ENCODE peak calls at places on chromosomes 4 and X, in six cellular contexts. F, H, O, C, R and J are unnamed samples.

GRCh38 chr4:107997001-107997788 is 7.5 kb downstream of the HADH start:
- DNase-seq in O (peak; percentile 29), R (peak; percentile 51), F (no peak), H (no peak), C (no peak), J (no peak)

GRCh38 chr4:122747883-122748282 is 15.4 kb downstream of the BBS12 start:
- DNase-seq in R (no peak), F (no peak), C (no peak), H (no peak), O (no peak), J (no peak)

GRCh38 chrX:114906978-114907510 is 110.4 kb downstream of the IL13RA2 start:
- DNase-seq in R (no peak), F (no peak), O (no peak), C (no peak), H (peak; percentile 5), J (peak; percentile 65)

GRCh38 chr4:10006604-10007435 is 14.5 kb downstream of the SLC2A9 start:
- DNase-seq in H (no peak), F (peak; percentile 22), C (no peak), O (no peak), R (peak; percentile 38), J (no peak)

GRCh38 chr4:183422962-183423653 is 21.3 kb upstream of the CDKN2AIP start:
- DNase-seq in H (no peak), C (no peak), R (no peak), F (peak; percentile 29), O (no peak), J (no peak)

GRCh38 chrX:3576886-3577516 is 136.4 kb downstream of the PRKX start:
- DNase-seq in R (no peak), F (no peak), H (no peak), O (peak; percentile 54), C (no peak), J (no peak)

GRCh38 chrX:11239230-11239629 is 54.0 kb upstream of the AMELX start:
- DNase-seq in R (no peak), O (no peak), C (no peak), H (no peak), F (no peak), J (peak; percentile 46)

GRCh38 chr4:104093247-104093646 is 373.5 kb upstream of the TACR3 start:
- DNase-seq in C (no peak), H (no peak), R (no peak), F (no peak), O (no peak), J (no peak)

GRCh38 chrX:48156014-48156413 is 25.6 kb downstream of the SPACA5B start:
- DNase-seq in R (no peak), H (no peak), F (no peak), C (no peak), O (no peak), J (no peak)

GRCh38 chr4:186627226-186627865 is 72.0 kb upstream of the MTNR1A start:
- DNase-seq in H (no peak), C (no peak), F (no peak), R (no peak), O (no peak), J (no peak)

GRCh38 chrX:26192204-26192603 is at the start of gene MAGEB6:
- DNase-seq in R (no peak), O (no peak), C (no peak), F (no peak), H (no peak), J (no peak)

GRCh38 chrX:24487576-24487975 is 22.5 kb downstream of the PDK3 start:
- DNase-seq in R (no peak), C (no peak), H (no peak), F (no peak), O (no peak), J (no peak)

GRCh38 chr4:107036602-107037151 is 564 bp upstream of the DKK2 start:
- DNase-seq in O (no peak), F (no peak), R (no peak), H (no peak), C (no peak), J (no peak)

GRCh38 chrX:41946230-41946629 is 22.9 kb upstream of the CASK start:
- DNase-seq in O (no peak), F (no peak), R (no peak), H (no peak), C (no peak), J (no peak)

GRCh38 chr4:2261110-2261852 is 628 bp downstream of the MXD4 start:
- DNase-seq in F (no peak), O (no peak), R (peak; percentile 42), C (peak; percentile 38), H (no peak), J (no peak)

GRCh38 chrX:110992611-110993010 is 103.4 kb upstream of the PAK3 start:
- DNase-seq in H (peak; percentile 21), R (no peak), C (peak; percentile 9), F (peak; percentile 11), O (no peak), J (no peak)

GRCh38 chr4:185895351-185895750 is 83.4 kb upstream of the SORBS2 start:
- DNase-seq in H (no peak), F (no peak), C (no peak), R (no peak), O (no peak), J (no peak)

GRCh38 chrX:9611436-9612145 is 146.7 kb downstream of the TBL1X start:
- DNase-seq in C (no peak), O (no peak), R (no peak), H (no peak), F (no peak), J (peak; percentile 71)

GRCh38 chrX:33183366-33183765 is 28.0 kb downstream of the DMD start:
- DNase-seq in O (peak; percentile 44), R (peak; percentile 47), C (peak; percentile 94), H (no peak), F (peak; percentile 38), J (no peak)

GRCh38 chr4:53019485-53020382 is 157.6 kb downstream of the RASL11B start:
- DNase-seq in R (no peak), O (no peak), H (no peak), F (no peak), C (no peak), J (peak; percentile 64)

GRCh38 chrX:9678215-9678980 is 87.2 kb downstream of the GPR143 start:
- DNase-seq in O (no peak), R (no peak), H (no peak), F (no peak), C (no peak), J (no peak)

GRCh38 chr4:184893836-184894571 is 68.2 kb upstream of the ACSL1 start:
- DNase-seq in O (no peak), C (no peak), H (no peak), F (no peak), R (no peak), J (no peak)

GRCh38 chrX:19683817-19684216 is 168.5 kb upstream of the MAP3K15 start:
- DNase-seq in R (no peak), O (no peak), H (no peak), F (no peak), C (no peak), J (no peak)

GRCh38 chrX:115449742-115450141 is 111.2 kb upstream of the PLS3 start:
- DNase-seq in O (no peak), H (no peak), F (peak; percentile 46), C (no peak), R (peak; percentile 64), J (no peak)

GRCh38 chr4:72376901-72377300 is 192.1 kb downstream of the ADAMTS3 start:
- DNase-seq in F (no peak), H (no peak), R (no peak), C (no peak), O (no peak), J (no peak)

GRCh38 chr4:139740531-139741041 is 75.0 kb downstream of the MGST2 start:
- DNase-seq in F (peak; percentile 83), R (peak; percentile 83), H (no peak), O (peak; percentile 78), C (no peak), J (peak; percentile 76)

GRCh38 chr4:25867781-25868180 is 5.0 kb upstream of the SEL1L3 start:
- DNase-seq in F (no peak), C (no peak), O (no peak), H (no peak), R (no peak), J (no peak)

GRCh38 chrX:106401965-106402559 is 209.7 kb upstream of the RADX start:
- DNase-seq in F (no peak), C (no peak), R (no peak), H (no peak), O (no peak), J (no peak)

GRCh38 chr4:46329118-46329976 is 60.6 kb downstream of the GABRA2 start:
- DNase-seq in R (no peak), C (peak; percentile 13), H (peak; percentile 7), O (peak; percentile 7), F (peak; percentile 26), J (peak; percentile 43)
- TF ChIP-seq CTCF in R (no peak), C (peak; percentile 60), H (peak; percentile 78), O (peak; percentile 62), F (peak; percentile 65), J (peak; percentile 74)

GRCh38 chr4:20394471-20394870 is 142.8 kb downstream of the SLIT2 start:
- DNase-seq in O (no peak), R (no peak), F (no peak), C (no peak), H (no peak), J (no peak)

GRCh38 chr4:20391912-20392311 is 140.2 kb downstream of the SLIT2 start:
- DNase-seq in F (no peak), H (no peak), O (no peak), R (no peak), C (no peak), J (no peak)

GRCh38 chr4:20391224-20391623 is 139.5 kb downstream of the SLIT2 start:
- DNase-seq in C (no peak), R (no peak), O (no peak), F (peak; percentile 53), H (no peak), J (no peak)

GRCh38 chr4:20393486-20394100 is 141.9 kb downstream of the SLIT2 start:
- DNase-seq in H (no peak), O (no peak), C (no peak), F (peak; percentile 26), R (no peak), J (no peak)

GRCh38 chr4:20395160-20395773 is 143.6 kb downstream of the SLIT2 start:
- DNase-seq in O (no peak), R (no peak), F (no peak), H (peak; percentile 43), C (peak; percentile 41), J (no peak)
- TF ChIP-seq CTCF in O (peak; percentile 66), R (peak; percentile 8), F (peak; percentile 56), H (peak; percentile 83), C (peak; percentile 86), J (peak; percentile 78)

GRCh38 chrX:138294951-138295350 is 416.6 kb downstream of the FGF13 start:
- DNase-seq in F (no peak), C (no peak), R (no peak), O (no peak), H (no peak), J (no peak)

GRCh38 chrX:138298268-138298667 is 413.2 kb downstream of the FGF13 start:
- DNase-seq in R (no peak), C (no peak), F (no peak), O (no peak), H (no peak), J (no peak)
- TF ChIP-seq CTCF in R (no peak), C (no peak), F (no peak), O (no peak), H (no peak), J (peak; percentile 10)

GRCh38 chr4:132619968-132620367 is 529.1 kb upstream of the PCDH10 start:
- DNase-seq in R (no peak), O (no peak), F (no peak), H (no peak), C (no peak), J (no peak)

GRCh38 chr4:132614682-132615081 is 534.4 kb upstream of the PCDH10 start:
- DNase-seq in O (no peak), C (peak; percentile 28), H (no peak), R (no peak), F (peak; percentile 8), J (no peak)
- TF ChIP-seq CTCF in O (peak; percentile 53), C (peak; percentile 81), H (no peak), R (no peak), F (no peak), J (peak; percentile 49)